ENCODE peak calls at places on chromosomes 13 and 19, in seven cellular contexts. T is AG04450, D is fibroblast of villous mesenchyme, O is stomach, Z is colonic mucosa, K is spleen, C is left lung. E is an unnamed sample.

GRCh38 chr13:75830842-75831241 is 194.7 kb downstream of the LMO7 start:
- DNase-seq in T (no peak), D (peak), O (no peak), Z (no peak), K (no peak), C (no peak), E (no peak)

GRCh38 chr19:47179643-47180310 is 49.1 kb downstream of the SAE1 start:
- DNase-seq in T (no peak), D (no peak), O (no peak), Z (no peak), K (no peak), C (no peak), E (no peak)

GRCh38 chr19:47273313-47274070 is 1.2 kb upstream of the INAFM1 start:
- DNase-seq in T (peak), D (peak), O (peak), Z (peak), K (peak), C (peak), E (peak)

GRCh38 chr19:12782424-12783225 is 7.3 kb upstream of the HOOK2 start:
- DNase-seq in T (no peak), D (peak), O (peak), Z (peak), K (peak), C (peak), E (peak)

GRCh38 chr19:14949876-14950275 is 8.6 kb downstream of the OR7C2 start:
- DNase-seq in T (no peak), D (no peak), O (no peak), Z (no peak), K (no peak), C (no peak), E (no peak)

GRCh38 chr19:2702170-2703076 is at the start of gene GNG7:
- DNase-seq in T (no peak), D (peak), O (peak), Z (peak), K (peak), C (peak), E (peak)

GRCh38 chr19:7751157-7751783 is 3.9 kb upstream of the CD209 start:
- DNase-seq in T (no peak), D (peak), O (no peak), Z (no peak), K (no peak), C (no peak), E (peak)

GRCh38 chr13:54733639-54734038 is 1705.0 kb downstream of the OLFM4 start:
- DNase-seq in T (no peak), D (no peak), O (no peak), Z (no peak), K (no peak), C (no peak), E (peak)

GRCh38 chr19:29539668-29540067 is 13.9 kb downstream of the VSTM2B start:
- DNase-seq in T (no peak), D (no peak), O (no peak), Z (no peak), K (peak), C (no peak), E (no peak)

GRCh38 chr13:25977216-25977615 is 74.6 kb downstream of the SHISA2 start:
- DNase-seq in T (no peak), D (no peak), O (no peak), Z (no peak), K (no peak), C (no peak), E (no peak)

GRCh38 chr13:49498211-49498610 is 2.5 kb downstream of the PHF11 start:
- DNase-seq in T (no peak), D (no peak), O (no peak), Z (no peak), K (no peak), C (no peak), E (no peak)

GRCh38 chr19:15245370-15246197 is 13.3 kb upstream of the EPHX3 start:
- DNase-seq in T (no peak), D (no peak), O (no peak), Z (no peak), K (no peak), C (no peak), E (no peak)

GRCh38 chr13:25871389-25872125 is 180.3 kb downstream of the SHISA2 start:
- DNase-seq in T (no peak), D (no peak), O (no peak), Z (no peak), K (no peak), C (no peak), E (peak)

GRCh38 chr13:47594833-47595232 is 406.2 kb downstream of the SUCLA2 start:
- DNase-seq in T (no peak), D (no peak), O (no peak), Z (no peak), K (no peak), C (no peak), E (peak)

GRCh38 chr13:110371550-110372465 is 64.7 kb downstream of the COL4A2 start:
- DNase-seq in T (no peak), D (peak), O (no peak), Z (no peak), K (no peak), C (no peak), E (no peak)

GRCh38 chr13:110368408-110368807 is 61.3 kb downstream of the COL4A2 start:
- DNase-seq in T (no peak), D (peak), O (no peak), Z (no peak), K (no peak), C (no peak), E (no peak)

GRCh38 chr13:110367620-110368019 is 60.5 kb downstream of the COL4A2 start:
- DNase-seq in T (no peak), D (no peak), O (no peak), Z (no peak), K (no peak), C (no peak), E (no peak)

GRCh38 chr13:110366733-110367132 is 59.6 kb downstream of the COL4A2 start:
- DNase-seq in T (no peak), D (no peak), O (no peak), Z (no peak), K (no peak), C (no peak), E (no peak)

DNA sequence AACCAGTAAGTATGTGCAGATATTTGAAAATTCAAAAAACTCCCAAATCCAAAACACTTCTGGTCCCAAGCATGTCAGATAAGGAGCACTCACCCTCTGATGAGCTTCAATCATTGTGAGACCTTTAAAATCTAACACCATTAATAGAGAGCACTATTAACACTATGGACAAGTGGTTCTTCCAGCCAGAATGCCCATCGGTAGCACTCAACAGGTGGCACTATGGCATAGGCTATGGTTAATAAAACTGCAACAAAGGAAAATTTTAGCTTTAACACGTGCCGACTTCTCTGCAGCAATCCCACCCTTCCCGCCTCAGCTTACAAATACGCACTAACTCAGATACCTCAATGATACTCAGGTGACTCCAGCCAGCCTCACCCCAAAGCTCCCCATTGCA is 62.3 kb downstream of the COL4A2 start:
- DNase-seq in T (no peak), D (no peak), O (no peak), Z (no peak), K (no peak), C (no peak), E (no peak)
- TF ChIP-seq CTCF in T (no peak), D (no peak), O (no peak), Z (no peak), K (no peak), C (no peak), E (no peak)

DNA sequence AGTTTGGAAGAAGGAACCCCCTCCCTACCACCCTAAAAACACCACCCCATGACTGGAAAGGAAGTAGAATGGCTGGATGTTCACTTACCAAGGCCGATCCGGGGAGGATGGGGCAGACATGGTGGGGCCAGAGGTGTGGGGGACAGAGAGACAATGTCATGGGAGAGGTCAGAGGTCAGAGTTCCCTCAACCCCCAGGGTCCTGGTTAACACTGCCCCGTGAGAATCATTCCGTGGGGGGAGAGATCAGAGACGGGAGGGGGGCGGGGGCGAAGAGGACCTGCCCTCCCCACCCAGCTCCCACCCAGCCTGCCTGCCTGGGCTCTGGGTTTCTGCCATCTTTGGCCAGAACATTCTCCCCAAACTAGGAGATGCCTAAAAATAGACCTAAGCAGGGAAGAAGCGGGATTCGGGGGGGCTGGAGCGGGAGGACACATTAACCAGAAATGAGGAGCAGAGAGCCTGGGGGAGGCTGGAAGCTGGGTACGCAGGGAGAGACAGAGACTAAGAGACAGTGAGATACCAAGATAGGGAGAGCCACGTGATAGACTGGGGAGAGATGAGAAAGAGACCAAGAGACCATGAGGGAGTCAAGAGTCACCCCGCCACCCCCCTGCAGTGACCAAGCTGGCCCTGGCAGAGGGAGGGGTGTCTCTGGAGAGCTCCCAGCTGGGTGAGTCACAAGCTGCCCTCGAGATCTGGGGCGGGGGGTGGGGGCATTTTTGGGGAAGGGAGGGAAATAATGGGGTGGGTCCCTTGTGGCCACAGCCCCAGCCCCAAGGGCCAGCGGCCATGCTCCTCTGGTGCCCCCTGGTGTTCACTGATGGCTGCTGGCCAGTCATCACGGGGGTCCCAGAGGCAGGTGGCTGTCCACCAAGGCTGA is 6.1 kb upstream of the KANK2 start:
- DNase-seq in T (peak), D (peak), O (peak), Z (peak), K (no peak), C (peak), E (peak)
- H3K4me3 ChIP-seq in T (no peak), D (no peak), O (no peak), Z (no peak), K (no peak), C (no peak), E (no peak)

GRCh38 chr13:39773833-39774232 is 118.4 kb downstream of the COG6 start:
- DNase-seq in T (no peak), D (no peak), O (no peak), Z (no peak), K (no peak), C (no peak), E (no peak)

GRCh38 chr13:39776439-39776838 is 121.0 kb downstream of the COG6 start:
- DNase-seq in T (peak), D (peak), O (no peak), Z (no peak), K (no peak), C (no peak), E (no peak)

GRCh38 chr13:39779337-39780270 is 124.1 kb downstream of the COG6 start:
- DNase-seq in T (no peak), D (peak), O (no peak), Z (no peak), K (no peak), C (no peak), E (no peak)

GRCh38 chr13:39777021-39777420 is 121.6 kb downstream of the COG6 start:
- DNase-seq in T (no peak), D (no peak), O (no peak), Z (no peak), K (no peak), C (no peak), E (no peak)

GRCh38 chr13:39777527-39778061 is 122.1 kb downstream of the COG6 start:
- DNase-seq in T (peak), D (peak), O (no peak), Z (no peak), K (no peak), C (no peak), E (peak)
- TF ChIP-seq CTCF in T (peak), D (peak), O (peak), Z (no peak), K (no peak), C (no peak), E (peak)

DNA sequence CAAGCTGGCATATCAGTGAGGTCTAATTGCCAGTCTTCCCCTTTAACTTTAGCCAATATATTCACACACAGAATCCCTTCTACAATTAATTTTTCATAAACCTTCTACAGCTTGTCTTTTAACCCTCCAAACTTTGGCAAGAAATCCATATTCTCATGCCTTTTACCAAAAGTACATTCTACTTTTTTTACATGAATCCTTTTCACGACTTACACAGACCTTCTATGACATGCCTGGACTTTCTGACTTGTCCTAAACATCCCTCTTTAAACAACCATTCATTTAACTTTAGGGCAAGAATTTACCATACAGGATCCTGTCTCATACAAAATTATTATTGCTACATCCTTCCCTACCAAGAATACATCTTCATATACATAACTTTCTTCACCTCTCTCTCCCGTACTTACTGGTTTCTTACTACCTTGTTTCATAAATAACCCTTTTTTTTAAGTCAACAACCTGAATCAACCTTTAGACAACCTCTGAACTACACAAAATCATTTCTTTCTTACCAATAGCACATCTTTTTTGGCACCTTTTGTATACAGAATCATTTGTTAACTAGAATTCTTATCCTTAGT is 23.5 kb downstream of the ZNF544 start:
- DNase-seq in T (no peak), D (no peak), O (no peak), Z (no peak), K (no peak), C (no peak), E (peak)
- H3K4me3 ChIP-seq in T (no peak), D (no peak), O (no peak), Z (no peak), K (no peak), C (no peak), E (no peak)

GRCh38 chr13:69556540-69557196 is 551.0 kb upstream of the ATXN8OS start:
- DNase-seq in T (no peak), D (no peak), O (no peak), Z (no peak), K (peak), C (no peak), E (no peak)
- TF ChIP-seq CTCF in T (no peak), D (no peak), O (no peak), Z (no peak), K (no peak), C (no peak), E (no peak)

GRCh38 chr19:49739098-49739497 is 24.0 kb downstream of the TSKS start:
- DNase-seq in T (no peak), D (no peak), O (no peak), Z (no peak), K (no peak), C (no peak), E (no peak)
- H3K4me3 ChIP-seq in T (no peak), D (no peak), O (no peak), Z (no peak), K (no peak), C (no peak), E (no peak)

GRCh38 chr19:49891393-49891792 is 5.3 kb downstream of the IL4I1 start:
- DNase-seq in T (no peak), D (no peak), O (no peak), Z (no peak), K (no peak), C (no peak), E (no peak)

GRCh38 chr19:49889687-49890348 is 6.9 kb downstream of the IL4I1 start:
- DNase-seq in T (no peak), D (peak), O (peak), Z (peak), K (peak), C (peak), E (no peak)

GRCh38 chr19:49889038-49889686 is 7.5 kb downstream of the IL4I1 start:
- DNase-seq in T (no peak), D (no peak), O (no peak), Z (no peak), K (no peak), C (no peak), E (no peak)

GRCh38 chr19:49892716-49893115 is 4.0 kb downstream of the IL4I1 start:
- DNase-seq in T (no peak), D (no peak), O (no peak), Z (no peak), K (no peak), C (no peak), E (no peak)

DNA sequence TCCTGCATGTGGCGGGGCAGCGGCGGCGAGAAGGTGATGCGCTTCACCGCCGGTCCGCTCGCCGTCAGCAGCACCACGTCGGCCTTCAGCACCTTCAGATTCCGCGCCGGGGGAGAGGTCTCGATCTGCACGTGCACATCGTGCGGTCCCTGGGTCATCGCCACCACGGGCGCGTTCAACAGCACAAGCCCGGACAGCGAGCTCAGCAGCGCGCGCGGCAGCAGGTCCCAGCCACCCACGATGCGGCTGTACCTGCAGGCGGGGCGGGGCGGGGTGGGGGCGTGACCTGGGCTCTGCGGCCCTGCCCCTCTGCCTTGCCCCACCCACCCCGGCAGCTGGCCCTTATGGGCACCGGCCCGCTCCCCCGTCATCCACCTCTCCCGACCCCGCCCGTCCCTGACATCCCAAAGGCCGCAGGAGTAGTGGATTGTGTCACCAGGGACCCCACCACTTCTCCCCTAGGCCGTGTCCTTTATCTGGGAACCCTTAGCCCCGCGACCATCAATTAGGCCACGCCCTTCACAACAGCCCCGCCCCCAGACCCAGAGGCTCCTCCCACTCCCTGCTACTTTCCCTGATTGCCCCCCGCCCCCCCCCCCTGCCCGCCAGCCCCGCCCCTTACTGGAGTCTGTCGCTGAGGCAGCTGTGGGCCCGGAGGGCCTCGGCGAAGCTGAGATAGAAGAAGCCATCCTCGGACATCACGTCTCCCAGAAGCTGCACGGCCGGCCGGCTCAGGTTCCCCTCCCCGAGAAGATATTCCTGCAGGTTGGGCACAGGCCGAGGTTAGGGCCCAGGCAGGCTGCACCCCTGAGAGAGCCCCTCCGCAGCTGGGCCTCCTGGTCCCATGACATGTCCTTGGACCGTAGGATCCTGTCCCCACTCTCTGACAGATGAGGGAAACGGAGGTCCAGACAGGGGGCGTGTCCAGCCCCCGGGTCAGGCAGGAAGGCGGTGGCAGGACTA is 6.1 kb downstream of the IL4I1 start:
- DNase-seq in T (no peak), D (no peak), O (peak), Z (peak), K (peak), C (no peak), E (no peak)
- TF ChIP-seq CTCF in T (no peak), D (no peak), O (no peak), Z (no peak), K (peak), C (peak), E (no peak)

GRCh38 chr13:106498571-106498970 is 36.9 kb downstream of the EFNB2 start:
- DNase-seq in T (no peak), D (no peak), O (no peak), Z (no peak), K (no peak), C (no peak), E (peak)
- H3K4me3 ChIP-seq in T (no peak), D (no peak), O (no peak), Z (no peak), K (no peak), C (no peak), E (no peak)

DNA sequence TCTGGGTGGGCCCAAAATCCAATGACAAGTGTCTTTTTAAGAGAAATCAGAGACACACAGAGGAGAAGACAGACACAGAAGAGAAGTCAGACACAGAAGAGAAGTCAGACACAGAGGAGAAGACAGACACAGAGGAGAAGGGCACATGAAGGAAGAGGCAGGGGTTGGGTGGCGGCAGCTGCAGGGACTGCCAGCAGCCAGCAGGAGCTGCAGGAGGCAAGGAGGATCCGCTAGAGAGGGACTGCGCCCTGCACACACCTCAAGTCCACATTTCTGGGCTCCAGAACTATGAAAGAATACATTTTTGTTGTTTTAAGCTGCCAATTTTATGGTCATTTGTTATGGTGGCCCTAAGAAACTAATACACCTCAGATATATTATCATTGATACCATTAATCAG is 140.6 kb downstream of the ZIC5 start:
- DNase-seq in T (no peak), D (no peak), O (no peak), Z (no peak), K (no peak), C (no peak), E (no peak)
- TF ChIP-seq CTCF in T (no peak), D (no peak), O (no peak), Z (no peak), K (no peak), C (no peak), E (no peak)

E was measured in NB4.